ENCODE peak calls at places on chromosomes 11 and 22, in nine cellular contexts. R is RPMI8226; G is COR-L47; O is colonic mucosa; P is ACHN; W is Calu3; I is HCT116; C is effector memory CD8-positive, alpha-beta T cell; Q is stimulated activated CD4-positive, alpha-beta T cell treated with anti-CD3 and anti-CD28 coated beads, Interleukin-4, amount 100 ng/mL, for 4 hours. D is an unnamed sample.

GRCh38 chr11:124276081-124276480 is 19.9 kb downstream of the OR8G5 start:
- DNase-seq in R (no peak), G (no peak), O (no peak), P (no peak), W (no peak), I (no peak), C (no peak), Q (no peak), D (no peak)

GRCh38 chr11:128904872-128905344 is 13.8 kb downstream of the KCNJ5 start:
- DNase-seq in R (no peak), G (peak), O (peak), P (no peak), W (peak), I (no peak), C (no peak), Q (no peak), D (no peak)

GRCh38 chr11:2268911-2269600 is 1.3 kb downstream of the ASCL2 start:
- DNase-seq in R (no peak), G (peak), O (peak), P (peak), W (peak), I (no peak), C (peak), Q (peak), D (peak)

GRCh38 chr11:68804786-68805185 is 36.9 kb downstream of the CPT1A start:
- DNase-seq in R (no peak), G (no peak), O (no peak), P (no peak), W (no peak), I (no peak), C (no peak), Q (no peak), D (no peak)

GRCh38 chr11:3122775-3123201 is 42.3 kb downstream of the OSBPL5 start:
- DNase-seq in R (no peak), G (no peak), O (no peak), P (no peak), W (no peak), I (no peak), C (no peak), Q (no peak), D (no peak)

GRCh38 chr11:92861641-92862040 is 107.8 kb upstream of the MTNR1B start:
- DNase-seq in R (no peak), G (no peak), O (no peak), P (no peak), W (no peak), I (no peak), C (no peak), Q (no peak), D (no peak)

GRCh38 chr11:123188508-123189165 is 6.4 kb downstream of the CLMP start:
- DNase-seq in R (no peak), G (no peak), O (no peak), P (peak), W (peak), I (no peak), C (no peak), Q (no peak), D (no peak)

GRCh38 chr22:44567846-44568493 is 69.9 kb upstream of the RTL6 start:
- DNase-seq in R (peak), G (peak), O (peak), P (peak), W (peak), I (peak), C (peak), Q (peak), D (peak)

GRCh38 chr22:41725510-41726110 is 26.3 kb downstream of the MEI1 start:
- DNase-seq in R (no peak), G (no peak), O (no peak), P (no peak), W (no peak), I (no peak), C (no peak), Q (no peak), D (peak)

GRCh38 chr11:100941033-100941432 is 188.6 kb downstream of the PGR start:
- DNase-seq in R (no peak), G (no peak), O (no peak), P (no peak), W (no peak), I (no peak), C (no peak), Q (no peak), D (peak)

GRCh38 chr11:91768783-91769182 is 455.8 kb upstream of the FAT3 start:
- DNase-seq in R (no peak), G (no peak), O (no peak), P (no peak), W (no peak), I (no peak), C (no peak), Q (no peak), D (no peak)

GRCh38 chr11:17293308-17293707 is 16.8 kb downstream of the NUCB2 start:
- DNase-seq in R (peak), G (no peak), O (no peak), P (no peak), W (no peak), I (no peak), C (no peak), Q (no peak), D (no peak)

D was measured in trophoblast cell.